ENCODE peak calls at places on chromosomes 12 and 14, in six cellular contexts. W is A673; U is left lung; C is CD8-positive, alpha-beta T cell; T is endothelial cell of umbilical vein; S is thoracic aorta. M is an unnamed sample.

GRCh38 chr14:73058923-73059311 is 583 bp downstream of the RBM25 start:
- DNase-seq in C (no peak), W (peak; percentile 38), U (no peak), T (peak; percentile 52), S (peak; percentile 8), M (no peak)

GRCh38 chr12:2336409-2336829 is 283.6 kb downstream of the CACNA1C start:
- DNase-seq in U (no peak), T (peak; percentile 86), C (no peak), W (peak; percentile 61), S (peak; percentile 51), M (no peak)

GRCh38 chr12:57192920-57193319 is 23.7 kb upstream of the NXPH4 start:
- DNase-seq in T (no peak), U (no peak), C (no peak), W (no peak), S (no peak), M (no peak)

GRCh38 chr14:101709962-101710891 is 51.3 kb upstream of the PPP2R5C start:
- DNase-seq in U (no peak), C (peak; percentile 45), W (no peak), T (no peak), S (no peak), M (no peak)

GRCh38 chr12:25792031-25792430 is 166.5 kb upstream of the RASSF8 start:
- DNase-seq in C (no peak), U (no peak), S (no peak), W (no peak), T (peak; percentile 70), M (no peak)

GRCh38 chr12:32149489-32149888 is 42.8 kb downstream of the BICD1 start:
- DNase-seq in S (no peak), C (no peak), T (no peak), W (no peak), U (no peak), M (no peak)

GRCh38 chr14:62162998-62163589 is 400.9 kb downstream of the SNAPC1 start:
- DNase-seq in W (peak; percentile 74), U (no peak), C (no peak), S (no peak), T (peak; percentile 46), M (no peak)

GRCh38 chr14:106883218-106883692 is 1356.9 kb downstream of the TMEM121 start:
- DNase-seq in T (no peak), S (no peak), W (peak; percentile 53), U (no peak), C (no peak), M (peak; percentile 28)

GRCh38 chr12:28569698-28570411 is 379.6 kb downstream of the CCDC91 start:
- DNase-seq in T (peak; percentile 42), U (no peak), C (no peak), S (no peak), W (no peak), M (no peak)
- H3K27ac ChIP-seq in T (no peak overlapping the region), U (no peak overlapping the region), C (no peak overlapping the region), S (no peak overlapping the region), W (no peak overlapping the region), M (no peak overlapping the region)

GRCh38 chr14:103625361-103626095 is 3.5 kb upstream of the KLC1 start:
- DNase-seq in U (no peak), C (peak; percentile 55), S (no peak), T (no peak), W (no peak), M (peak; percentile 41)

GRCh38 chr14:103628221-103628683 is 759 bp upstream of the KLC1 start:
- DNase-seq in T (peak; percentile 72), S (no peak), U (peak; percentile 87), C (no peak), W (no peak), M (no peak)

GRCh38 chr14:103627073-103628025 is 1.7 kb upstream of the KLC1 start:
- DNase-seq in W (no peak), C (no peak), S (no peak), T (no peak), U (no peak), M (no peak)

GRCh38 chr14:103624860-103625259 is 4.2 kb upstream of the KLC1 start:
- DNase-seq in S (peak; percentile 74), U (peak; percentile 82), W (no peak), C (no peak), T (peak; percentile 39), M (no peak)

DNA sequence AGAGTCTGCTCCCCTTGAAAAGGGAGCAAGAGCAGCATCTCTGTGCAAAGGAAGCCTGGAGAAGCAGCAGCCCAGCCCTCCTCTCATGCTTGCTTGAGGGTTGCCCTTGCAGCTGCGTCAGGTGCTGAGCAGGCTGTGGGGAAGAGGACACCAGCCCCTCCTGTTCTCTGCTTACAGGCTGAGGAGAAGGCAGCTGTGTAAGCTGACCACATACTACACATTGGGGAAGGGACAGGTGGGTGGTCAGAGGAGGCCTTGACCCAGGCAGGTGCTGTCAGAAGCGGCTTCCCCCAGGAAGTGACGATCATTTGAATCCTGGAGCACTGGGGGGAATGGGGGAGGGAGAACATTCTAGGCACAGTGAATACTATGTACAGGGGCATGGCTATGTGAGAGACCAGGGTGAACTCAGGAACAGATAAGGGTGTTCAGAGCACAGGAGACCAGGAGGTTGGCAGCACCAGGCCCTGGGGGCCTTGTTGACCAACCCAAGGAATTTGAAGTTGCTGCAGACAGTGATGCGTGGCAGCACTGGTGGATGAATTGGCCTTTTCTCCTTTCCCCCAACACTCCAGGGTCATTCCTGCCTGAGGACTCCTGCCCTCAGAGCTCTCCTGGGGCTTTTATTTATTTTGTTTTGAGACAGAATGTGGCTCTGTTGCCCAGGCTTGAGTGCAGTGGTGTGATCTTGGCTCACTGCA is 2.7 kb upstream of the KLC1 start:
- DNase-seq in U (no peak), C (no peak), S (no peak), T (no peak), W (no peak), M (no peak)
- H3K4me1 ChIP-seq in U (peaks cover 37% of the 10 kb centered on the region), C (peaks cover 44% of the 10 kb centered on the region), S (peaks cover 23% of the 10 kb centered on the region), T (peaks cover 24% of the 10 kb centered on the region), W (peaks cover 20% of the 10 kb centered on the region), M (peaks cover 36% of the 10 kb centered on the region)

GRCh38 chr12:53828598-53828997 is 76.8 kb upstream of the CISTR start:
- DNase-seq in S (no peak), T (no peak), C (no peak), W (no peak), U (no peak), M (no peak)

GRCh38 chr12:53829130-53829529 is 77.4 kb upstream of the CISTR start:
- DNase-seq in C (no peak), W (no peak), S (no peak), T (no peak), U (no peak), M (no peak)

GRCh38 chr12:53824001-53824716 is 72.4 kb upstream of the CISTR start:
- DNase-seq in C (no peak), U (no peak), T (no peak), W (no peak), S (no peak), M (no peak)

GRCh38 chr12:53825246-53826081 is 73.7 kb upstream of the CISTR start:
- DNase-seq in C (no peak), S (no peak), T (no peak), W (no peak), U (no peak), M (no peak)

GRCh38 chr12:53827306-53827705 is 75.5 kb upstream of the CISTR start:
- DNase-seq in C (no peak), W (no peak), T (no peak), U (no peak), S (no peak), M (no peak)
- H3K4me3 ChIP-seq in C (no peak overlapping the region), W (no peak overlapping the region), T (no peak overlapping the region), U (no peak overlapping the region), S (no peak overlapping the region), M (no peak overlapping the region)

GRCh38 chr12:59936546-59936945 is 340.7 kb downstream of the SLC16A7 start:
- DNase-seq in C (no peak), W (no peak), T (no peak), U (no peak), S (no peak), M (no peak)
- H3K27ac ChIP-seq in C (no peak overlapping the region), W (no peak overlapping the region), T (no peak overlapping the region), U (no peak overlapping the region), S (no peak overlapping the region), M (no peak overlapping the region)

GRCh38 chr12:53065470-53065869 is 13.7 kb downstream of the SPRYD3 start:
- DNase-seq in S (no peak), T (no peak), C (no peak), U (peak; percentile 32), W (no peak), M (no peak)

GRCh38 chr12:53063708-53064612 is 14.1 kb downstream of the TNS2 start:
- DNase-seq in W (no peak), C (no peak), S (no peak), T (no peak), U (peak; percentile 33), M (no peak)

GRCh38 chr12:53065975-53066593 is 13.1 kb downstream of the SPRYD3 start:
- DNase-seq in U (peak; percentile 74), W (peak; percentile 79), T (peak; percentile 65), S (no peak), C (peak; percentile 82), M (peak; percentile 49)

GRCh38 chr12:53062977-53063707 is 13.3 kb downstream of the TNS2 start:
- DNase-seq in C (no peak), T (no peak), U (no peak), W (no peak), S (no peak), M (no peak)

DNA sequence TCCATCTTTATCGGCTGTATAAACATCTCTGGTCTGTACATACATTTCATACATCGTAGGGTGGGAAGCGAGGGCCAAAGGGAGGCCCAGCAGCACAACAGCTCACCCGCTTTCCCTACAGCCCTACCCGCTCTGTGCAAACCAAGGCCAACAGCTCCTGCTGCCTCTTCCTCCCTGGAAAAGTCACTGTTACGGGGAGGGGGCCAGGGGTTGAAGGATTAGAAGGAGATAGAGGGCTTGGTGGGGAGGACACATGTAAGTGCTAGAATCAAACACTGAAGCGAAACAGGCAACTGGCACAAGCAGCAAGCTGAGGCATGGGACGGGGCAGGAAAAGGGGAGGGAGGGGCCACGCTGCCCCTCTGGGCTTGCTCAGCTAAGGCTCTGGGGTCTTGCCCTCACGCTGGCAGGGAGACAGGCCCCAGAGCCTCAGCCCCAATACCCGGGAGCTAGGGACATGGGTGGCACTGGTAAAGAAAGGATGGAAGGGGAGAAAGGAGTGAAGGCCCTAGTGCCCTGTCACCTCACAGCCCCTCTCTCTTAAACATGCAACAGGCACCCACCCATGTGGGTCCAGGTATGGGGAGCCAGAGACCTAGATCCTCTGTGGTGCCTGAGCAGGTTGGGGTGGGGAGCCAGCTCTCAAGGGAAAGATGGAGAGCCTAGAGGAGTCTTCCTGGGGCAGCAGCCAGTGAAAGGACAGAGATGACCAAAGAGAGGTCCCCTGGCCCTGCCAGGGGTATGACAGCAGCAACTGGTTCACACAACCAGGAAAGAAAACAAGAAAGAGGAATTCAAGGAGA is 14.4 kb downstream of the SPRYD3 start:
- DNase-seq in T (no peak), C (no peak), W (no peak), U (no peak), S (no peak), M (no peak)
- H3K4me1 ChIP-seq in T (peaks cover 32% of the 10 kb centered on the region), C (no peaks in the 10 kb centered on the region), W (no peaks in the 10 kb centered on the region), U (peaks cover 8% of the 10 kb centered on the region), S (peaks cover 22% of the 10 kb centered on the region), M (no peaks in the 10 kb centered on the region)